ENCODE peak calls at places on chromosome 17, in five cellular contexts. I is HepG2, X is GM23338, Z is Panc1, U is HCT116. K is an unnamed sample.
A peak's percentile ranks its signal among the peaks of the same experiment; 100 is the strongest.

GRCh38 chr17:29078183-29079045 is 35.5 kb downstream of the PIPOX start:
- ATAC-seq in U (peak; percentile 54), X (no peak), Z (no peak), I (no peak), K (no peak)

GRCh38 chr17:62755139-62755851 is 52.8 kb downstream of the MARCHF10 start:
- ATAC-seq in U (peak; percentile 62), Z (peak; percentile 73), X (no peak), I (peak; percentile 80), K (peak; percentile 19)

GRCh38 chr17:81065500-81065899 is 30.5 kb downstream of the BAIAP2 start:
- ATAC-seq in U (peak; percentile 9), I (no peak), Z (peak; percentile 17), X (peak; percentile 7), K (no peak)

GRCh38 chr17:80980397-80981061 is 11.1 kb upstream of the CHMP6 start:
- ATAC-seq in I (no peak), X (no peak), U (no peak), Z (no peak), K (no peak)

GRCh38 chr17:1067282-1067956 is 70.5 kb downstream of the TIMM22 start:
- ATAC-seq in I (peak; percentile 96), Z (no peak), U (peak; percentile 75), X (no peak), K (no peak)

GRCh38 chr17:45197108-45197507 is 24.6 kb upstream of the FMNL1 start:
- ATAC-seq in U (no peak), Z (peak; percentile 2), X (peak; percentile 5), I (no peak), K (no peak)

GRCh38 chr17:78805301-78805700 is 23.2 kb upstream of the CYTH1 start:
- ATAC-seq in I (no peak), Z (no peak), U (no peak), X (no peak), K (peak; percentile 50)

GRCh38 chr17:17054636-17055035 is 12.4 kb downstream of the MPRIP start:
- ATAC-seq in Z (no peak), I (no peak), X (no peak), U (no peak), K (no peak)

GRCh38 chr17:10062757-10063385 is 135.5 kb downstream of the GAS7 start:
- ATAC-seq in U (no peak), I (no peak), X (no peak), Z (no peak), K (no peak)

GRCh38 chr17:78429618-78429995 is 51.2 kb downstream of the PGS1 start:
- ATAC-seq in Z (no peak), I (no peak), X (no peak), U (no peak), K (no peak)

DNA sequence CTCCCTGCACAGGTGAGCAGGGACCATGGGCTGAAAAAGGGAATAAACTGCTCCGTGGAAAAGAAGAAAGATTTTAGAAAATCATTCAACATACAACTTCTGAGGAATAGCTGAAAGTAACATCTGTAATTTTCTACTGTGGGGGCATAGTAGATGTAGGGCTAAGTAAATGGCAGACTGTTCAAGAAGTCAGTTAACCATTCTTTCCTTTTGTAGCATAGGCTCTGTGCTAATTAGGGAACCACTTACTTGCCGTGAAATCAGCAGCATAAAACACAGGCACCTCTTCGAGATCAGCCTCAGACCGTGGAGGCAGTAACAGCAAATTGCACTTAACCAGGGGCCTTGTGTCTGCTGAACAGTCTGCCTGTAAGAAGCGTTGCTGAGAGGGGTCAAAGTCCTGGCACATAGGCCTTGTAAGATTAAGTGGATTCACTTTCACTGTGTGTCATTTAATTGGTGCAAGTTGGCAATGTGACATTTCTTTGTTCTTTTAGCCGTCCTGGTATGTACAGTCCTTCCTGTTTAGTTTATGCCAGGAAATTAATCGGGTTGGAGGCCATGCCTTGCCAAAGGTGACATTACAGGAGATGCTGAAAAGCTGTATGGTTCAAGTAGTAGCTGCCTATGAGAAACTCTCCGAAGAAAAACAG is 10.4 kb downstream of the COG1 start:
- ATAC-seq in I (peak; percentile 41), Z (peak; percentile 17), U (no peak), X (no peak), K (peak; percentile 62)
- TF ChIP-seq POLR2AphosphoS5 in I (no peak), Z (no peak), U (no peak), X (no peak), K (peak; percentile 43)

GRCh38 chr17:76715462-76715830 is 4.7 kb upstream of the MXRA7 start:
- ATAC-seq in I (no peak), U (no peak), Z (no peak), X (no peak), K (no peak)
- H3K27ac ChIP-seq in I (no peak overlapping the region), U (peak overlapping the region; percentile 0), Z (no peak overlapping the region), X (peak overlapping the region; percentile 4), K (peak overlapping the region; percentile 85)

GRCh38 chr17:35748979-35749378 is 4.1 kb downstream of the GAS2L2 start:
- ATAC-seq in Z (no peak), I (no peak), X (no peak), U (no peak), K (no peak)

GRCh38 chr17:35745749-35746320 is 7.2 kb downstream of the GAS2L2 start:
- ATAC-seq in X (no peak), U (no peak), I (no peak), Z (no peak), K (no peak)

GRCh38 chr17:35746956-35747355 is 6.1 kb downstream of the GAS2L2 start:
- ATAC-seq in U (no peak), X (no peak), I (no peak), Z (no peak), K (no peak)

GRCh38 chr17:35748323-35748960 is 4.6 kb downstream of the GAS2L2 start:
- ATAC-seq in X (no peak), U (no peak), I (peak; percentile 4), Z (peak; percentile 25), K (no peak)

GRCh38 chr17:35747540-35748017 is 5.5 kb downstream of the GAS2L2 start:
- ATAC-seq in X (peak; percentile 78), Z (peak; percentile 88), U (peak; percentile 94), I (peak; percentile 80), K (peak; percentile 78)
- TF ChIP-seq POLR2AphosphoS5 in X (no peak), Z (no peak), U (no peak), I (no peak), K (no peak)

GRCh38 chr17:7029659-7030058 is 6.2 kb upstream of the SLC16A13 start:
- ATAC-seq in X (no peak), Z (no peak), I (no peak), U (no peak), K (peak; percentile 48)
- H3K27ac ChIP-seq in X (no peak overlapping the region), Z (no peak overlapping the region), I (no peak overlapping the region), U (no peak overlapping the region), K (peak overlapping the region; percentile 45)